ENCODE peak calls at places on chromosomes 12 and 14, in four cellular contexts. E, I, Y and X are unnamed samples.

GRCh38 chr12:4762773-4763172 is 42.6 kb downstream of the GALNT8 start:
- DNase-seq in E (no peak), I (no peak), Y (no peak), X (no peak)

GRCh38 chr14:99647407-99647806 is 2.5 kb downstream of the HHIPL1 start:
- DNase-seq in E (peak), I (no peak), Y (no peak), X (no peak)

GRCh38 chr12:47903927-47904646 is 707 bp downstream of the VDR start:
- DNase-seq in E (peak), I (peak), Y (peak), X (peak)

GRCh38 chr12:13973981-13974380 is 7.4 kb downstream of the GRIN2B start:
- DNase-seq in E (no peak), I (no peak), Y (no peak), X (no peak)

GRCh38 chr12:89015419-89015818 is 336.9 kb downstream of the DUSP6 start:
- DNase-seq in E (no peak), I (no peak), Y (no peak), X (no peak)

GRCh38 chr12:24574538-24574937 is 374.4 kb downstream of the BCAT1 start:
- DNase-seq in E (no peak), I (no peak), Y (no peak), X (no peak)

GRCh38 chr14:24037658-24038037 is 14.2 kb upstream of the CARMIL3 start:
- DNase-seq in E (no peak), I (no peak), Y (no peak), X (no peak)

GRCh38 chr14:92625213-92625612 is 111.6 kb downstream of the RIN3 start:
- DNase-seq in E (peak), I (peak), Y (no peak), X (peak)

GRCh38 chr14:74886001-74886400 is 4.3 kb downstream of the DLST start:
- DNase-seq in E (peak), I (peak), Y (no peak), X (peak)

GRCh38 chr14:104927432-104927816 is 2.7 kb downstream of the PLD4 start:
- DNase-seq in E (no peak), I (no peak), Y (no peak), X (no peak)

GRCh38 chr12:74890237-74890599 is 319.4 kb downstream of the KCNC2 start:
- DNase-seq in E (peak), I (peak), Y (no peak), X (peak)

GRCh38 chr14:50530358-50530757 is 2.0 kb downstream of the MAP4K5 start:
- DNase-seq in E (peak), I (peak), Y (no peak), X (peak)

GRCh38 chr12:81530352-81530751 is 228.8 kb downstream of the PPFIA2 start:
- DNase-seq in E (peak), I (no peak), Y (no peak), X (no peak)

GRCh38 chr14:68576496-68577244 is 216.2 kb downstream of the ZFP36L1 start:
- DNase-seq in E (peak), I (peak), Y (peak), X (peak)

GRCh38 chr12:100521958-100522357 is 48.3 kb downstream of the NR1H4 start:
- DNase-seq in E (no peak), I (no peak), Y (no peak), X (no peak)
- H3K4me3 ChIP-seq in E (no peak), I (no peak), Y (no peak), X (no peak)

GRCh38 chr12:110307372-110307771 is 26.3 kb downstream of the ATP2A2 start:
- DNase-seq in E (peak), I (no peak), Y (no peak), X (no peak)

GRCh38 chr12:110301065-110301806 is 20.2 kb downstream of the ATP2A2 start:
- DNase-seq in E (no peak), I (no peak), Y (no peak), X (peak)

GRCh38 chr12:110304061-110304551 is 23.1 kb downstream of the ATP2A2 start:
- DNase-seq in E (peak), I (peak), Y (no peak), X (peak)
- TF ChIP-seq CTCF in E (no peak), I (no peak), Y (no peak), X (no peak)

DNA sequence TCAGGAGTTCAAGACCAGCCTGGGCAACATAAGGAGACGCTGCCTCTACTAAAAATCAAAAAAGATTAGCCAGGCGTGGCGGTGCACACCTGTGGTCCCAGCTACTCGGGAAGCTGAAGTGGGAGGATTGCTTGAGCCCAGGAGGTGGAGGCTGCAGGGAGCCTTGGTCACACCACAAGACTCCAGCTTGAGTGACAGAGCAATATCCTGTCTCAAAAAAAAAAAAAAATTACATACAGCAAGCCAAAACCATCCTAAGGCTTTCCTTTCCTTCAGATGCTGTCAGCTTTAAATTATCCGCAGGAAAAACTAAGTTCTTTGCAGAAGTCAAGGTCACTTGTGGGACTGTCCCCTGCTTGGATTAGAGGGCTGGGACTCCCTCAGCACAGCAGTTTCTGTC is 1.3 kb downstream of the CS start:
- DNase-seq in E (no peak), I (no peak), Y (no peak), X (no peak)
- H3K4me3 ChIP-seq in E (peak), I (peak), Y (peak), X (peak)

GRCh38 chr12:131455218-131455506 is 255.7 kb upstream of the SFSWAP start:
- DNase-seq in E (no peak), I (no peak), Y (no peak), X (no peak)

GRCh38 chr12:131454418-131455217 is 256.3 kb upstream of the SFSWAP start:
- DNase-seq in E (no peak), I (peak), Y (peak), X (no peak)

GRCh38 chr12:131449027-131449426 is 261.9 kb upstream of the SFSWAP start:
- DNase-seq in E (no peak), I (no peak), Y (no peak), X (no peak)

GRCh38 chr12:131455581-131456110 is 255.2 kb upstream of the SFSWAP start:
- DNase-seq in E (no peak), I (no peak), Y (no peak), X (no peak)

DNA sequence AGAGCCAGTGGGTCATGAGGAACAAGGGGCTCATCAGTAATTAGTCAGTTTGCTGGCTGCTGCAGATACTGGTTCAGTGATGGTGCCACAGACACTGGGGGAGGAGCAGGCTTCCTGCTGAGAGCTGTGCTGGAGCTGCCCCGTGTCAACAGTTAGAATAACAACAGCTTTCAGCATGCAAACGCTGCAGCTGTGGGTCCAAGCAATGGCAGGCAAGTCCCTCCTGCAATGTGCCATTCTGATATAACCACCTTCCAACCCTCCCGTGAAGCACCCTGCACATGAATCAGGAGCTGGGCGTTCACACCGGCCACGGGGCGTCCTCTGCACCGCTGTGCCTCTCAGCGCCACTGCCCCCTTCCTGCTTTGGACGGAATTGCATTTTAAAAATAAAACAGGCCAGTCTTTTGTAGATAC is 258.4 kb upstream of the SFSWAP start:
- DNase-seq in E (no peak), I (no peak), Y (no peak), X (no peak)
- TF ChIP-seq CTCF in E (no peak), I (no peak), Y (no peak), X (no peak)

GRCh38 chr14:31505411-31505810 is 17.6 kb upstream of the GPR33 start:
- DNase-seq in E (peak), I (peak), Y (no peak), X (peak)
- H3K4me3 ChIP-seq in E (no peak), I (no peak), Y (no peak), X (no peak)

DNA sequence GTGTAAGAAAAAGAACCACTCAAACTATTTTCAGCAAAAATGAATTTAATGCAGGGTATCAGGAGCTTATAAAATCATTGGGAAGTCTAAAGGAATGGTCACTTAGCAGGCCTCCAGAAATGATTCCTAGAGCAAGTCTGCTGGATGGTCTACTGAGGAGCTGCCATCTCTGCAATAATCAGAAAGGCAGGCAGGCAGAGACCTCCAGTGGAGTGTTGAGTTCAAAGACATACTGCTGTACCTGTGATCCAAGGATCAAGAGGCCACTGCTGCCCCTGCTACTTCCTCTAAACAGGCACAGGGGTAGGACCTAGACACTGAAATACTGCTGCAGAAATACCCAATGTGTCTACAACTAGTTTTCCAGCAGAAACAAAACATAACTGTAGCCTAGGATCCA is 14.5 kb upstream of the KICS2 start:
- DNase-seq in E (peak), I (peak), Y (no peak), X (peak)
- TF ChIP-seq CTCF in E (no peak), I (peak), Y (no peak), X (peak)

DNA sequence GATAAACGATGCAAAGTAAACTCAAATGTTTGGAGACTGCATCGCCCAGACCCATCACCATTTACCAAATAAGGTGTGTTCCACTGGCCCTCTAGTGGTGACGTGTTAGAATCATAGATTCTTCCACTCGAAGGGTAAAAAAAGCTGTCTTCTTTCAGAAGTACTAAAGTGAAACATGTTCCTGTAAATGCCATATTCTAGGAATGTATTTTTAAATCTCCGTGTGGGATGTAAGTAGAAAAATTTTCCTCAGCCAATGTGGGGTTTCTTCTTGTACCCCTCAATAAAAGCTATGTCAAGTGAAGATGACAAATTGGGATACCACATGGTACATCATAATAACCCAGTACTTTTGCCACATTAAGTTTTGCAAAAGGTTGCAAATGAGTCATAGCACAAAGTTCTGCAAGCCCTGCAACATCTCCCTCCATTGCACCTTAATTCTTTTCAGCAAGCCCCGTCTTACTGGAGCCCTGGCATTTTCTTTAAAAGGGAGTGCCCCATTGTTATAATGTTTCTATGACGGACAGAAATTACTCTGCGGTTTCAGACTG is 100.8 kb downstream of the CCER1 start:
- DNase-seq in E (peak), I (peak), Y (no peak), X (peak)
- H3K4me3 ChIP-seq in E (no peak), I (no peak), Y (no peak), X (no peak)